ENCODE peak calls at places on chromosome X, in four cellular contexts. One of them, this sample, is unnamed.

GRCh38 chrX:15820106-15821073 is 30.1 kb downstream of the ZRSR2 start:
- DNase-seq in esophagus squamous epithelium: no peak
- DNase-seq in breast epithelium: no peak
- DNase-seq in brain microvascular endothelial cell: no peak
- DNase-seq in this sample: no peak

GRCh38 chrX:142663330-142664095 is 362.2 kb upstream of the SPANXN4 start:
- DNase-seq in brain microvascular endothelial cell: no peak
- DNase-seq in esophagus squamous epithelium: no peak
- DNase-seq in breast epithelium: no peak
- DNase-seq in this sample: no peak

GRCh38 chrX:88560673-88561330 is 186.2 kb upstream of the CPXCR1 start:
- DNase-seq in esophagus squamous epithelium: no peak
- DNase-seq in breast epithelium: no peak
- DNase-seq in brain microvascular endothelial cell: no peak
- DNase-seq in this sample: no peak

GRCh38 chrX:103789004-103789403 is 12.4 kb downstream of the PLP1 start:
- DNase-seq in breast epithelium: no peak
- DNase-seq in brain microvascular endothelial cell: no peak
- DNase-seq in esophagus squamous epithelium: no peak
- DNase-seq in this sample: no peak

GRCh38 chrX:45912316-45912715 is 632.9 kb downstream of the ZNF674 start:
- DNase-seq in esophagus squamous epithelium: no peak
- DNase-seq in breast epithelium: no peak
- DNase-seq in brain microvascular endothelial cell: no peak
- DNase-seq in this sample: no peak

GRCh38 chrX:106302304-106302703 is 134.2 kb downstream of the PWWP3B start:
- DNase-seq in esophagus squamous epithelium: no peak
- DNase-seq in brain microvascular endothelial cell: peak; percentile 28
- DNase-seq in breast epithelium: no peak
- DNase-seq in this sample: no peak

GRCh38 chrX:38799995-38800394 is 1.3 kb upstream of the MID1IP1 start:
- DNase-seq in breast epithelium: no peak
- DNase-seq in brain microvascular endothelial cell: no peak
- DNase-seq in esophagus squamous epithelium: no peak
- DNase-seq in this sample: no peak

GRCh38 chrX:17488036-17488435 is 113.0 kb downstream of the NHS start:
- DNase-seq in breast epithelium: no peak
- DNase-seq in esophagus squamous epithelium: no peak
- DNase-seq in brain microvascular endothelial cell: peak; percentile 80
- DNase-seq in this sample: no peak

GRCh38 chrX:30349946-30350345 is 40.8 kb upstream of the NR0B1 start:
- DNase-seq in brain microvascular endothelial cell: no peak
- DNase-seq in esophagus squamous epithelium: no peak
- DNase-seq in breast epithelium: no peak
- DNase-seq in this sample: no peak

GRCh38 chrX:26783512-26784225 is 567.7 kb downstream of the MAGEB5 start:
- DNase-seq in brain microvascular endothelial cell: peak; percentile 5
- DNase-seq in esophagus squamous epithelium: no peak
- DNase-seq in breast epithelium: no peak
- DNase-seq in this sample: no peak

GRCh38 chrX:129738466-129739308 is at the start of gene XPNPEP2:
- DNase-seq in breast epithelium: no peak
- DNase-seq in esophagus squamous epithelium: no peak
- DNase-seq in brain microvascular endothelial cell: no peak
- DNase-seq in this sample: no peak

GRCh38 chrX:110310896-110311295 is 7.0 kb downstream of the AMMECR1 start:
- DNase-seq in breast epithelium: no peak
- DNase-seq in brain microvascular endothelial cell: no peak
- DNase-seq in esophagus squamous epithelium: no peak
- DNase-seq in this sample: no peak

GRCh38 chrX:41064028-41064427 is 21.2 kb upstream of the USP9X start:
- DNase-seq in brain microvascular endothelial cell: no peak
- DNase-seq in esophagus squamous epithelium: no peak
- DNase-seq in breast epithelium: no peak
- DNase-seq in this sample: no peak

GRCh38 chrX:105882581-105883275 is 60.4 kb downstream of the NRK start:
- DNase-seq in breast epithelium: no peak
- DNase-seq in brain microvascular endothelial cell: peak; percentile 33
- DNase-seq in esophagus squamous epithelium: no peak
- DNase-seq in this sample: no peak

GRCh38 chrX:74449937-74450330 is 28.6 kb downstream of the SLC16A2 start:
- DNase-seq in brain microvascular endothelial cell: peak; percentile 6
- DNase-seq in breast epithelium: no peak
- DNase-seq in esophagus squamous epithelium: no peak
- DNase-seq in this sample: no peak

DNA sequence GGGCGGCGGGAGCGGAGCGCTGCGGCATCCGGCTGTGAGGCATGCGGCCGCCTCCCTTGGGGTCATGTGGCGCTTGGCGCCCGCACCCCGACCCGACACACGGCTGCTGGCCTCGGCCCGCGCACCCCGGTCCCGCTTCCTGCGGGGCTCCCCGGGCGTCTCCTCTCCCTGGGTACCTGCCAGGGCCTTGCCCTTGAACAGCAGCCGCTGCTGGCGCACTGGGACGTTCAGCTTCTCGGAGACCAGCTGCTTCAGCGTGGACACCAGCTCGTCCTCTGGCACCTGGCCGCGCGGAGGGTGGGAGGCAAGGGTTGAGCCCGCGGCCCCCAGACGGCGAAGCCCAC is 391 bp downstream of the UBL4A start:
- DNase-seq in brain microvascular endothelial cell: no peak
- DNase-seq in breast epithelium: no peak
- DNase-seq in esophagus squamous epithelium: no peak
- DNase-seq in this sample: no peak
- H3K27ac ChIP-seq in brain microvascular endothelial cell: peak overlapping the region; percentile 23
- H3K27ac ChIP-seq in breast epithelium: peak overlapping the region; percentile 67
- H3K27ac ChIP-seq in esophagus squamous epithelium: peak overlapping the region; percentile 92
- H3K27ac ChIP-seq in this sample: no peak overlapping the region

DNA sequence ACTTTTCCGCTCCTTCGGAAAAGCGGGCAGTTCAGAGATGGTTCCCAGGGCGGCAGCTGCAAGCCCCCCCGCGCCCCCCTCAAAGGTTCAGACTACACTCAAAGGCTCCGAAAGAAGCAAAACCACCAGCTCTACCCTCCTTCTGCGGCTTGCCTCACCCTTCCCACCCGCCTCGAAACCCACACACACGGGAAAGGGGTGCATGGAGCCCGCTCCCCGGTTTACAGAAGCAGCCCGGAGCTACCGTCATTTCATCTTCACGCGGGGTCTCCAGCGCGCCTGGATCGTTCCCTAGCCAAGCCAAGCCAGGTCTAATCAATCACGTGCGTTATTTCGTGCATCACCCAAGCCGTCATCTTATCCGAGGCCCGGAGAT is 1.2 kb downstream of the NLGN4X start:
- DNase-seq in esophagus squamous epithelium: no peak
- DNase-seq in brain microvascular endothelial cell: no peak
- DNase-seq in breast epithelium: no peak
- DNase-seq in this sample: peak; percentile 11
- H3K27ac ChIP-seq in esophagus squamous epithelium: no peak overlapping the region
- H3K27ac ChIP-seq in brain microvascular endothelial cell: no peak overlapping the region
- H3K27ac ChIP-seq in breast epithelium: no peak overlapping the region
- H3K27ac ChIP-seq in this sample: no peak overlapping the region

GRCh38 chrX:138917781-138918180 is 206.3 kb upstream of the FGF13 start:
- DNase-seq in esophagus squamous epithelium: no peak
- DNase-seq in breast epithelium: no peak
- DNase-seq in brain microvascular endothelial cell: no peak
- DNase-seq in this sample: no peak
- H3K27ac ChIP-seq in esophagus squamous epithelium: no peak overlapping the region
- H3K27ac ChIP-seq in breast epithelium: no peak overlapping the region
- H3K27ac ChIP-seq in brain microvascular endothelial cell: no peak overlapping the region
- H3K27ac ChIP-seq in this sample: no peak overlapping the region

DNA sequence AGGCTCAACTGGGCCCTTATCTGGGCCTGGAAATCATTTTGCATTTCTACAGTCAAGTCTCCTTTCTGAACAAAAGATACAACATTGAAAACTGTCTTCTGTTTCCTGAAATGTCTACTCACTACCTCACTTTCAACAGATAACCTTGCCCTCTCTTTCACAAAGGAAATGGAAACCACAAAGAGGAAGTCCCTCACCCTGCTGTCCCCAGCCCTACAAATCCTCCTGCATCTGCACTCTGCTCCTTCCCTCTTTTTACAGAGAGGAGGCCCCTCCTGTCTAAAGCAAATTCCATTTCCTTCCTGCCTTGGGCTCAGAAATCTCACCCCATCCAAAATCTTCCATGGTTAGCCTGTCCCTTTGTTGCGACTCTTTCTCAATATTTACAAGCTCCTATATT is 24.8 kb upstream of the CYBB start:
- DNase-seq in breast epithelium: no peak
- DNase-seq in brain microvascular endothelial cell: no peak
- DNase-seq in esophagus squamous epithelium: no peak
- DNase-seq in this sample: no peak
- H3K27ac ChIP-seq in breast epithelium: no peak overlapping the region
- H3K27ac ChIP-seq in brain microvascular endothelial cell: no peak overlapping the region
- H3K27ac ChIP-seq in esophagus squamous epithelium: no peak overlapping the region
- H3K27ac ChIP-seq in this sample: no peak overlapping the region

GRCh38 chrX:108737754-108738153 is 1.4 kb upstream of the IRS4 start:
- DNase-seq in esophagus squamous epithelium: no peak
- DNase-seq in brain microvascular endothelial cell: no peak
- DNase-seq in breast epithelium: no peak
- DNase-seq in this sample: no peak
- H3K27ac ChIP-seq in esophagus squamous epithelium: no peak overlapping the region
- H3K27ac ChIP-seq in brain microvascular endothelial cell: no peak overlapping the region
- H3K27ac ChIP-seq in breast epithelium: no peak overlapping the region
- H3K27ac ChIP-seq in this sample: no peak overlapping the region